ENCODE peak calls at places on chromosomes 11 and 22, in ten cellular contexts. N is body of pancreas, U is heart left ventricle, W is upper lobe of left lung, O is fibroblast of the aortic adventitia, C is GM12864, X is AG10803, I is pancreas, Q is fibroblast of lung, S is cardiac muscle cell. G is an unnamed sample.

GRCh38 chr11:45334410-45334809 is 48.3 kb upstream of the SYT13 start:
- DNase-seq in N (no peak), U (no peak), W (no peak), O (no peak), C (no peak), X (no peak), I (no peak), Q (no peak), S (no peak), G (no peak)

GRCh38 chr11:69804769-69805508 is 14.3 kb downstream of the FGF3 start:
- DNase-seq in N (no peak), U (peak), W (no peak), O (no peak), C (no peak), X (no peak), I (no peak), Q (no peak), S (no peak), G (no peak)

GRCh38 chr11:32772731-32773130 is 21.7 kb downstream of the CCDC73 start:
- DNase-seq in N (no peak), U (no peak), W (no peak), O (no peak), C (no peak), X (no peak), I (no peak), Q (no peak), S (no peak), G (no peak)

GRCh38 chr11:18617688-18618340 is 16.3 kb downstream of the SPTY2D1 start:
- DNase-seq in N (no peak), U (no peak), W (no peak), O (peak), C (no peak), X (peak), I (no peak), Q (peak), S (peak), G (no peak)

GRCh38 chr11:34512810-34513673 is 552 bp downstream of the ELF5 start:
- DNase-seq in N (peak), U (no peak), W (peak), O (peak), C (peak), X (peak), I (peak), Q (peak), S (peak), G (no peak)

GRCh38 chr11:70482529-70482917 is 84.2 kb downstream of the CTTN start:
- DNase-seq in N (no peak), U (peak), W (no peak), O (peak), C (no peak), X (no peak), I (no peak), Q (peak), S (peak), G (no peak)

GRCh38 chr11:47357985-47358730 is 5.7 kb upstream of the MYBPC3 start:
- DNase-seq in N (no peak), U (no peak), W (no peak), O (no peak), C (no peak), X (no peak), I (no peak), Q (no peak), S (no peak), G (no peak)

GRCh38 chr11:113796663-113797259 is 17.2 kb downstream of the CLDN25 start:
- DNase-seq in N (peak), U (no peak), W (no peak), O (peak), C (no peak), X (peak), I (no peak), Q (peak), S (peak), G (no peak)

GRCh38 chr22:17243524-17243923 is 24.3 kb upstream of the ADA2 start:
- DNase-seq in N (peak), U (peak), W (peak), O (no peak), C (peak), X (no peak), I (no peak), Q (no peak), S (no peak), G (no peak)

GRCh38 chr11:2484576-2485125 is 39.8 kb downstream of the KCNQ1 start:
- DNase-seq in N (no peak), U (no peak), W (no peak), O (no peak), C (no peak), X (no peak), I (no peak), Q (no peak), S (no peak), G (no peak)

GRCh38 chr11:900545-900944 is 10.1 kb downstream of the CHID1 start:
- DNase-seq in N (no peak), U (no peak), W (no peak), O (no peak), C (no peak), X (no peak), I (peak), Q (no peak), S (no peak), G (no peak)

GRCh38 chr11:72333657-72334056 is 89.7 kb upstream of the PHOX2A start:
- DNase-seq in N (no peak), U (no peak), W (no peak), O (peak), C (no peak), X (no peak), I (no peak), Q (peak), S (peak), G (no peak)

GRCh38 chr11:10288316-10288715 is 5.7 kb downstream of the SBF2 start:
- DNase-seq in N (no peak), U (no peak), W (no peak), O (no peak), C (no peak), X (no peak), I (no peak), Q (no peak), S (no peak), G (no peak)

GRCh38 chr11:1002091-1002984 is 34.2 kb downstream of the MUC6 start:
- DNase-seq in N (no peak), U (no peak), W (no peak), O (no peak), C (no peak), X (no peak), I (peak), Q (no peak), S (no peak), G (no peak)

GRCh38 chr11:13135385-13136271 is 126.5 kb downstream of the RASSF10 start:
- DNase-seq in N (no peak), U (no peak), W (no peak), O (peak), C (no peak), X (peak), I (no peak), Q (peak), S (peak), G (no peak)

GRCh38 chr11:46212720-46213119 is 64.7 kb upstream of the CREB3L1 start:
- DNase-seq in N (no peak), U (no peak), W (no peak), O (no peak), C (no peak), X (no peak), I (no peak), Q (no peak), S (no peak), G (no peak)

GRCh38 chr11:12625438-12626071 is 48.7 kb upstream of the TEAD1 start:
- DNase-seq in N (no peak), U (no peak), W (no peak), O (peak), C (no peak), X (peak), I (no peak), Q (peak), S (peak), G (no peak)

GRCh38 chr11:46895821-46896220 is 22.5 kb downstream of the LRP4 start:
- DNase-seq in N (peak), U (peak), W (peak), O (no peak), C (no peak), X (peak), I (peak), Q (peak), S (no peak), G (no peak)

GRCh38 chr11:133971871-133972270 is 15.1 kb upstream of the IGSF9B start:
- DNase-seq in N (no peak), U (no peak), W (no peak), O (no peak), C (no peak), X (no peak), I (no peak), Q (no peak), S (no peak), G (no peak)

GRCh38 chr11:59053387-59053786 is 32.7 kb upstream of the GLYATL1B start:
- DNase-seq in N (peak), U (peak), W (peak), O (peak), C (peak), X (peak), I (peak), Q (peak), S (peak), G (no peak)

GRCh38 chr11:62061356-62062222 is 62.2 kb upstream of the INCENP start:
- DNase-seq in N (peak), U (no peak), W (no peak), O (no peak), C (no peak), X (no peak), I (no peak), Q (no peak), S (peak), G (no peak)

GRCh38 chr11:18056561-18057181 is 10.6 kb upstream of the TPH1 start:
- DNase-seq in N (no peak), U (no peak), W (no peak), O (no peak), C (no peak), X (no peak), I (no peak), Q (no peak), S (no peak), G (no peak)

GRCh38 chr11:63869686-63870085 is 30.8 kb downstream of the MARK2 start:
- DNase-seq in N (peak), U (no peak), W (peak), O (no peak), C (no peak), X (no peak), I (no peak), Q (no peak), S (no peak), G (no peak)

GRCh38 chr11:66871521-66871901 is 14.6 kb downstream of the LRFN4 start:
- DNase-seq in N (no peak), U (no peak), W (no peak), O (no peak), C (no peak), X (no peak), I (no peak), Q (no peak), S (no peak), G (no peak)

GRCh38 chr11:17798253-17798652 is 63.7 kb downstream of the KCNC1 start:
- DNase-seq in N (no peak), U (peak), W (no peak), O (no peak), C (no peak), X (no peak), I (no peak), Q (no peak), S (no peak), G (no peak)

GRCh38 chr22:20111689-20112622 is 3.9 kb upstream of the RANBP1 start:
- DNase-seq in N (peak), U (peak), W (no peak), O (no peak), C (no peak), X (no peak), I (peak), Q (no peak), S (no peak), G (no peak)

GRCh38 chr11:76685237-76685636 is 14.7 kb upstream of the LRRC32 start:
- DNase-seq in N (no peak), U (no peak), W (no peak), O (no peak), C (no peak), X (no peak), I (no peak), Q (no peak), S (no peak), G (no peak)

GRCh38 chr11:80593981-80594380 is 1153.2 kb upstream of the TENM4 start:
- DNase-seq in N (peak), U (no peak), W (no peak), O (peak), C (no peak), X (peak), I (no peak), Q (peak), S (peak), G (no peak)

GRCh38 chr11:66337103-66337899 is 1.1 kb upstream of the RIN1 start:
- DNase-seq in N (no peak), U (peak), W (no peak), O (no peak), C (no peak), X (no peak), I (no peak), Q (peak), S (no peak), G (no peak)

GRCh38 chr22:20258584-20259335 is 9.4 kb downstream of the RTN4R start:
- DNase-seq in N (no peak), U (no peak), W (no peak), O (no peak), C (no peak), X (no peak), I (no peak), Q (no peak), S (no peak), G (no peak)

DNA sequence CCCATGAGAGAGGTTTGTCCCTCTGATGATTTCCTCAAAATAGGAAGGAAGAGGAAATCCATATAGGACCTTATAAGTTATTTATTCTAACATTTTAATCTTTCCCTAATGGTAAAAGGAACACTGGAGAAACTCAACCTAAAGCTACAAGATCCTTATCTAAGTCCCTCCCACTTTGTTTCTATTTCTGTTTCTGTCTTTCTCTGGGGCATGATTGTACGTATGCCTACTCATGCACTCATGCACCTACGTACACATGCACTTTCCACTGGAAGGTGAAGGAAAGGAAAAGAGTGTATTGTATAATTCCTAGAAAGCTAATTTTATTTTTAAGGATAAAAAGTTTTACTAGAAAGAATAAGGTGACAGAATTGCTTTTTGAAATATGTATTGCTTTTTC is 125.0 kb downstream of the RAB38 start:
- DNase-seq in N (no peak), U (no peak), W (no peak), O (no peak), C (no peak), X (no peak), I (no peak), Q (no peak), S (no peak), G (no peak)
- H3K4me3 ChIP-seq in N (no peak), U (no peak), W (no peak), O (no peak), C (no peak), X (no peak), I (no peak), Q (no peak), S (no peak), G (no peak)

DNA sequence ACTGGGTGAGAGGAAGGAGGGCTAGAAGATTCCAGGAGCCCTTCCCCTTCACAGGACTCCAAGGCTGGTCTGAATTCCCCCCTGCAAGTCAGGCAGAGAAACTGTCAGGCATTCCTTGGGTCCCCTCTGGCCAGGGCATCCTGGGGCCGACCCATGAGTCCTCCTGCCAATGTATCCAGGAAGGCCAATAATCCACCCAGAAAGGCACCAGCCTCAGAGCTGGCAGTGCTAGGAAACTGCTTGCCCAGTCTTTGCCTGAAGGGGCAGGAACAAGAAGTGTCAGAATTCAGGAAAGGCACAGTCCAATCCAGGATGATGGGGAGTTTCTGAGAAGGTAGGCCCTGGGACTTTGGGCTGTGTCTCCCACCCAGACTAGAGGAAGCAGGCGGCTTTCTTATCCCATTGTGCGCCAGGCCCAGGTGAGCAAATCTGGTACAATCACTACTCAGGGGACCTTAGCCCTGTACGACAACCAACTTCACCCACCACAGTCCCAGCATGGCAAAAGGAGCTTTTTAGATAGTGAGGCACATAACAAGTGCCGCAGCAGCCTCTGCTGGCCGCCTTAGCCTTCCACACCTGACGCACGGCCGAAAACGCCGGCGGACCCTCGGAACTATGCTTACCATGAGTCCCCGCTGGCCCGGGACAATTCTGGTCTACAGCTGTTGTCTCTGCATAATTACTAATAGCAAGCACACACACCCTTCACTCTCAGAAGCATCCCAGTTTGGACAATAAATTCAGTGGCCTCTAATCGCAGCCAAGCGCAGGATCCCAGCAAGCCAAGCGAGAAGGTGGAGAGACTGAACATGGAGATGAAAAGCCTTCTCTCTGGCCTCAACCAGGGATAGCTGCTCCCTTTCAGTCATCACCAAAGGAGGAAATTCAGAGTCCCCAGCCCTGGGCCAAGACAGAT is 40.7 kb downstream of the BUD13 start:
- DNase-seq in N (no peak), U (no peak), W (no peak), O (no peak), C (no peak), X (no peak), I (no peak), Q (no peak), S (no peak), G (no peak)
- H3K4me3 ChIP-seq in N (no peak), U (no peak), W (no peak), O (no peak), C (no peak), X (no peak), I (no peak), Q (no peak), S (no peak), G (no peak)

GRCh38 chr11:128831781-128832497 is 35.2 kb downstream of the KCNJ1 start:
- DNase-seq in N (no peak), U (no peak), W (no peak), O (no peak), C (no peak), X (no peak), I (no peak), Q (no peak), S (no peak), G (no peak)
- H3K4me3 ChIP-seq in N (no peak), U (no peak), W (no peak), O (no peak), C (no peak), X (no peak), I (no peak), Q (no peak), S (no peak), G (no peak)

GRCh38 chr11:77779935-77780334 is 40.6 kb downstream of the RSF1 start:
- DNase-seq in N (no peak), U (no peak), W (no peak), O (peak), C (no peak), X (peak), I (no peak), Q (peak), S (peak), G (no peak)

GRCh38 chr11:77778118-77778517 is 42.4 kb downstream of the RSF1 start:
- DNase-seq in N (no peak), U (no peak), W (no peak), O (no peak), C (no peak), X (no peak), I (no peak), Q (no peak), S (no peak), G (no peak)

GRCh38 chr11:77776455-77776854 is 44.1 kb downstream of the RSF1 start:
- DNase-seq in N (no peak), U (no peak), W (no peak), O (peak), C (no peak), X (no peak), I (no peak), Q (no peak), S (peak), G (no peak)

GRCh38 chr11:77778549-77778948 is 42.0 kb downstream of the RSF1 start:
- DNase-seq in N (no peak), U (no peak), W (no peak), O (no peak), C (no peak), X (no peak), I (no peak), Q (no peak), S (no peak), G (no peak)

GRCh38 chr11:77775941-77776340 is 44.6 kb downstream of the RSF1 start:
- DNase-seq in N (no peak), U (no peak), W (no peak), O (no peak), C (no peak), X (no peak), I (no peak), Q (no peak), S (no peak), G (no peak)
- H3K4me3 ChIP-seq in N (no peak), U (no peak), W (no peak), O (no peak), C (no peak), X (no peak), I (no peak), Q (no peak), S (no peak), G (no peak)

GRCh38 chr11:105718641-105719040 is 108.8 kb downstream of the GRIA4 start:
- DNase-seq in N (no peak), U (no peak), W (no peak), O (no peak), C (no peak), X (no peak), I (no peak), Q (peak), S (no peak), G (no peak)
- H3K4me3 ChIP-seq in N (no peak), U (no peak), W (no peak), O (no peak), C (no peak), X (no peak), I (no peak), Q (no peak), S (no peak), G (no peak)

GRCh38 chr11:124898711-124899110 is 1.0 kb upstream of the ROBO4 start:
- DNase-seq in N (no peak), U (peak), W (no peak), O (peak), C (no peak), X (peak), I (no peak), Q (no peak), S (peak), G (peak)

GRCh38 chr11:124896071-124896750 is 1.5 kb downstream of the ROBO4 start:
- DNase-seq in N (no peak), U (no peak), W (no peak), O (no peak), C (no peak), X (no peak), I (no peak), Q (peak), S (no peak), G (no peak)

GRCh38 chr11:124895471-124895971 is 2.1 kb downstream of the ROBO4 start:
- DNase-seq in N (no peak), U (no peak), W (no peak), O (no peak), C (no peak), X (no peak), I (no peak), Q (no peak), S (no peak), G (no peak)

GRCh38 chr11:124897681-124898680 is at the start of gene ROBO4:
- DNase-seq in N (no peak), U (peak), W (peak), O (peak), C (no peak), X (peak), I (no peak), Q (peak), S (peak), G (no peak)

DNA sequence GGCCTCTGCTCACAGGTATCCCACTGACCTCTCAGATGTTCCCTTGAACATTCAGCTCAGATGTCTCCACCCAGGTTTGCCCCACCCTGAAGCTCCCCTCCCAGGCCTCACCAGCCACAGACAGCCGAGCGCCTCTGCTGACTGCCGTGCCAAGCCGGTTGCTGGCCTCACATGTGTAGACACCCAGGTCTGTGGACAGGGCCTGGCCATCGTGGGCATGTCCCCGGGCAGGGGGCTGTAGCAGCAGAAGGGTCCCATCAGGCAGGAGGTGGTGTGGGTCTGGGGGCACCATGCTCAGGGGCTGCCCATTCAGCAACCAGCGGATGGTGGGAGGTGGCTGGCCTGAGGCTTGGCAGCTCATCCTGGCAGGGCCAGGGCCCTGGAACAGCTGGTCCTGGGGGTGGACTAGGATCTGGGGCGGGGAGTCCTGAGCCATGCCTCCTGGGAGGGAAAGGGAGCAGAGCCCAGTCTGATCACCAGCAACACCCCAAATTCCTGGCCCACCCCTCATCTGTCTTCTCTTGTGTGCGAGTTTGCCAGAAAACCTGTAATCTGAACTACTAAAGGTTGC is 759 bp downstream of the ROBO4 start:
- DNase-seq in N (no peak), U (peak), W (no peak), O (peak), C (no peak), X (no peak), I (no peak), Q (no peak), S (peak), G (peak)
- H3K4me3 ChIP-seq in N (no peak), U (peak), W (peak), O (peak), C (no peak), X (no peak), I (no peak), Q (no peak), S (no peak), G (no peak)